ENCODE peak calls at places on chromosomes 2 and 18, in ten cellular contexts. One of them, this sample, is unnamed.

GRCh38 chr18:23591011-23591410 is 4.7 kb upstream of the NPC1 start:
- DNase-seq in effector memory CD4-positive, alpha-beta T cell: no peak
- DNase-seq in colonic mucosa: no peak
- DNase-seq in memory B cell: no peak
- DNase-seq in SW 1271: no peak
- DNase-seq in hepatocyte: no peak
- DNase-seq in GM04504: no peak
- DNase-seq in activated CD4-positive, alpha-beta T cell treated with anti-CD3 and anti-CD28 coated beads, Interleukin-2, amount 10 ng/mL, durations not matched to agents 7 days and 5 days: no peak
- DNase-seq in NCI-H2029 treated with DMSO at 0.1 percent for 48 hours: no peak
- DNase-seq in PC-3: no peak
- DNase-seq in this sample: no peak

GRCh38 chr2:3827673-3828575 is 124.5 kb downstream of the DCDC2C start:
- DNase-seq in colonic mucosa: no peak
- DNase-seq in hepatocyte: peak; percentile 42
- DNase-seq in GM04504: no peak
- DNase-seq in PC-3: peak; percentile 62
- DNase-seq in activated CD4-positive, alpha-beta T cell treated with anti-CD3 and anti-CD28 coated beads, Interleukin-2, amount 10 ng/mL, durations not matched to agents 7 days and 5 days: peak; percentile 13
- DNase-seq in SW 1271: no peak
- DNase-seq in effector memory CD4-positive, alpha-beta T cell: no peak
- DNase-seq in NCI-H2029 treated with DMSO at 0.1 percent for 48 hours: peak; percentile 7
- DNase-seq in memory B cell: no peak
- DNase-seq in this sample: peak; percentile 21

GRCh38 chr2:241011751-241012510 is 13.5 kb downstream of the SNED1 start:
- DNase-seq in colonic mucosa: no peak
- DNase-seq in memory B cell: no peak
- DNase-seq in GM04504: no peak
- DNase-seq in effector memory CD4-positive, alpha-beta T cell: no peak
- DNase-seq in NCI-H2029 treated with DMSO at 0.1 percent for 48 hours: no peak
- DNase-seq in activated CD4-positive, alpha-beta T cell treated with anti-CD3 and anti-CD28 coated beads, Interleukin-2, amount 10 ng/mL, durations not matched to agents 7 days and 5 days: peak; percentile 5
- DNase-seq in SW 1271: no peak
- DNase-seq in PC-3: no peak
- DNase-seq in hepatocyte: peak; percentile 2
- DNase-seq in this sample: no peak

GRCh38 chr18:57516068-57516467 is 70.4 kb downstream of the FECH start:
- DNase-seq in SW 1271: no peak
- DNase-seq in GM04504: no peak
- DNase-seq in NCI-H2029 treated with DMSO at 0.1 percent for 48 hours: no peak
- DNase-seq in effector memory CD4-positive, alpha-beta T cell: no peak
- DNase-seq in hepatocyte: no peak
- DNase-seq in PC-3: no peak
- DNase-seq in activated CD4-positive, alpha-beta T cell treated with anti-CD3 and anti-CD28 coated beads, Interleukin-2, amount 10 ng/mL, durations not matched to agents 7 days and 5 days: no peak
- DNase-seq in colonic mucosa: no peak
- DNase-seq in memory B cell: no peak
- DNase-seq in this sample: no peak

GRCh38 chr2:160168878-160169277 is 31.2 kb downstream of the ITGB6 start:
- DNase-seq in memory B cell: no peak
- DNase-seq in hepatocyte: peak; percentile 51
- DNase-seq in colonic mucosa: no peak
- DNase-seq in PC-3: no peak
- DNase-seq in GM04504: no peak
- DNase-seq in NCI-H2029 treated with DMSO at 0.1 percent for 48 hours: no peak
- DNase-seq in activated CD4-positive, alpha-beta T cell treated with anti-CD3 and anti-CD28 coated beads, Interleukin-2, amount 10 ng/mL, durations not matched to agents 7 days and 5 days: no peak
- DNase-seq in SW 1271: no peak
- DNase-seq in effector memory CD4-positive, alpha-beta T cell: no peak
- DNase-seq in this sample: no peak

GRCh38 chr2:3466966-3467365 is 52.4 kb downstream of the ADI1 start:
- DNase-seq in activated CD4-positive, alpha-beta T cell treated with anti-CD3 and anti-CD28 coated beads, Interleukin-2, amount 10 ng/mL, durations not matched to agents 7 days and 5 days: no peak
- DNase-seq in PC-3: no peak
- DNase-seq in hepatocyte: no peak
- DNase-seq in colonic mucosa: no peak
- DNase-seq in effector memory CD4-positive, alpha-beta T cell: no peak
- DNase-seq in memory B cell: no peak
- DNase-seq in SW 1271: no peak
- DNase-seq in NCI-H2029 treated with DMSO at 0.1 percent for 48 hours: no peak
- DNase-seq in GM04504: no peak
- DNase-seq in this sample: no peak

GRCh38 chr2:56184500-56184996 is 758 bp downstream of the CCDC85A start:
- DNase-seq in effector memory CD4-positive, alpha-beta T cell: no peak
- DNase-seq in PC-3: peak; percentile 41
- DNase-seq in memory B cell: no peak
- DNase-seq in colonic mucosa: peak; percentile 27
- DNase-seq in GM04504: no peak
- DNase-seq in NCI-H2029 treated with DMSO at 0.1 percent for 48 hours: no peak
- DNase-seq in SW 1271: no peak
- DNase-seq in activated CD4-positive, alpha-beta T cell treated with anti-CD3 and anti-CD28 coated beads, Interleukin-2, amount 10 ng/mL, durations not matched to agents 7 days and 5 days: no peak
- DNase-seq in hepatocyte: peak; percentile 44
- DNase-seq in this sample: no peak

GRCh38 chr2:241002275-241003046 is 4.0 kb downstream of the SNED1 start:
- DNase-seq in activated CD4-positive, alpha-beta T cell treated with anti-CD3 and anti-CD28 coated beads, Interleukin-2, amount 10 ng/mL, durations not matched to agents 7 days and 5 days: no peak
- DNase-seq in NCI-H2029 treated with DMSO at 0.1 percent for 48 hours: no peak
- DNase-seq in memory B cell: no peak
- DNase-seq in PC-3: no peak
- DNase-seq in hepatocyte: no peak
- DNase-seq in colonic mucosa: peak; percentile 16
- DNase-seq in effector memory CD4-positive, alpha-beta T cell: no peak
- DNase-seq in SW 1271: no peak
- DNase-seq in GM04504: no peak
- DNase-seq in this sample: no peak

GRCh38 chr2:72036173-72036545 is 111.5 kb downstream of the CYP26B1 start:
- DNase-seq in SW 1271: no peak
- DNase-seq in hepatocyte: no peak
- DNase-seq in activated CD4-positive, alpha-beta T cell treated with anti-CD3 and anti-CD28 coated beads, Interleukin-2, amount 10 ng/mL, durations not matched to agents 7 days and 5 days: no peak
- DNase-seq in NCI-H2029 treated with DMSO at 0.1 percent for 48 hours: no peak
- DNase-seq in colonic mucosa: no peak
- DNase-seq in memory B cell: no peak
- DNase-seq in PC-3: no peak
- DNase-seq in GM04504: no peak
- DNase-seq in effector memory CD4-positive, alpha-beta T cell: no peak
- DNase-seq in this sample: no peak

GRCh38 chr2:23689891-23690290 is 237.0 kb downstream of the ATAD2B start:
- DNase-seq in activated CD4-positive, alpha-beta T cell treated with anti-CD3 and anti-CD28 coated beads, Interleukin-2, amount 10 ng/mL, durations not matched to agents 7 days and 5 days: no peak
- DNase-seq in effector memory CD4-positive, alpha-beta T cell: no peak
- DNase-seq in SW 1271: no peak
- DNase-seq in hepatocyte: no peak
- DNase-seq in NCI-H2029 treated with DMSO at 0.1 percent for 48 hours: no peak
- DNase-seq in GM04504: no peak
- DNase-seq in memory B cell: no peak
- DNase-seq in colonic mucosa: no peak
- DNase-seq in PC-3: no peak
- DNase-seq in this sample: no peak

GRCh38 chr2:239312741-239313246 is 88.0 kb downstream of the HDAC4 start:
- DNase-seq in SW 1271: no peak
- DNase-seq in GM04504: no peak
- DNase-seq in memory B cell: no peak
- DNase-seq in colonic mucosa: peak; percentile 18
- DNase-seq in activated CD4-positive, alpha-beta T cell treated with anti-CD3 and anti-CD28 coated beads, Interleukin-2, amount 10 ng/mL, durations not matched to agents 7 days and 5 days: no peak
- DNase-seq in NCI-H2029 treated with DMSO at 0.1 percent for 48 hours: no peak
- DNase-seq in hepatocyte: no peak
- DNase-seq in PC-3: no peak
- DNase-seq in effector memory CD4-positive, alpha-beta T cell: no peak
- DNase-seq in this sample: no peak

GRCh38 chr2:239321596-239322413 is 79.0 kb downstream of the HDAC4 start:
- DNase-seq in activated CD4-positive, alpha-beta T cell treated with anti-CD3 and anti-CD28 coated beads, Interleukin-2, amount 10 ng/mL, durations not matched to agents 7 days and 5 days: peak; percentile 68
- DNase-seq in effector memory CD4-positive, alpha-beta T cell: no peak
- DNase-seq in SW 1271: no peak
- DNase-seq in memory B cell: no peak
- DNase-seq in colonic mucosa: no peak
- DNase-seq in NCI-H2029 treated with DMSO at 0.1 percent for 48 hours: no peak
- DNase-seq in GM04504: no peak
- DNase-seq in PC-3: no peak
- DNase-seq in hepatocyte: no peak
- DNase-seq in this sample: no peak

GRCh38 chr2:62578837-62579640 is 73.0 kb upstream of the TMEM17 start:
- DNase-seq in SW 1271: no peak
- DNase-seq in PC-3: peak; percentile 95
- DNase-seq in activated CD4-positive, alpha-beta T cell treated with anti-CD3 and anti-CD28 coated beads, Interleukin-2, amount 10 ng/mL, durations not matched to agents 7 days and 5 days: no peak
- DNase-seq in hepatocyte: no peak
- DNase-seq in NCI-H2029 treated with DMSO at 0.1 percent for 48 hours: no peak
- DNase-seq in memory B cell: no peak
- DNase-seq in colonic mucosa: peak; percentile 28
- DNase-seq in effector memory CD4-positive, alpha-beta T cell: no peak
- DNase-seq in GM04504: peak; percentile 72
- DNase-seq in this sample: peak; percentile 72

GRCh38 chr2:83587309-83587708 is 871.8 kb downstream of the SUCLG1 start:
- DNase-seq in memory B cell: no peak
- DNase-seq in PC-3: peak; percentile 37
- DNase-seq in activated CD4-positive, alpha-beta T cell treated with anti-CD3 and anti-CD28 coated beads, Interleukin-2, amount 10 ng/mL, durations not matched to agents 7 days and 5 days: no peak
- DNase-seq in hepatocyte: no peak
- DNase-seq in GM04504: no peak
- DNase-seq in effector memory CD4-positive, alpha-beta T cell: no peak
- DNase-seq in NCI-H2029 treated with DMSO at 0.1 percent for 48 hours: no peak
- DNase-seq in SW 1271: no peak
- DNase-seq in colonic mucosa: no peak
- DNase-seq in this sample: no peak

GRCh38 chr2:23221901-23222300 is 163.1 kb upstream of the KLHL29 start:
- DNase-seq in colonic mucosa: no peak
- DNase-seq in NCI-H2029 treated with DMSO at 0.1 percent for 48 hours: no peak
- DNase-seq in activated CD4-positive, alpha-beta T cell treated with anti-CD3 and anti-CD28 coated beads, Interleukin-2, amount 10 ng/mL, durations not matched to agents 7 days and 5 days: no peak
- DNase-seq in GM04504: no peak
- DNase-seq in memory B cell: no peak
- DNase-seq in SW 1271: no peak
- DNase-seq in PC-3: no peak
- DNase-seq in hepatocyte: no peak
- DNase-seq in effector memory CD4-positive, alpha-beta T cell: no peak
- DNase-seq in this sample: no peak

GRCh38 chr2:217804338-217804737 is 198.5 kb downstream of the TNS1 start:
- DNase-seq in hepatocyte: no peak
- DNase-seq in NCI-H2029 treated with DMSO at 0.1 percent for 48 hours: no peak
- DNase-seq in GM04504: no peak
- DNase-seq in memory B cell: no peak
- DNase-seq in SW 1271: no peak
- DNase-seq in effector memory CD4-positive, alpha-beta T cell: no peak
- DNase-seq in PC-3: no peak
- DNase-seq in colonic mucosa: no peak
- DNase-seq in activated CD4-positive, alpha-beta T cell treated with anti-CD3 and anti-CD28 coated beads, Interleukin-2, amount 10 ng/mL, durations not matched to agents 7 days and 5 days: no peak
- DNase-seq in this sample: no peak

GRCh38 chr18:456361-456821 is 44.1 kb downstream of the COLEC12 start:
- DNase-seq in memory B cell: no peak
- DNase-seq in NCI-H2029 treated with DMSO at 0.1 percent for 48 hours: no peak
- DNase-seq in SW 1271: no peak
- DNase-seq in GM04504: no peak
- DNase-seq in colonic mucosa: no peak
- DNase-seq in hepatocyte: peak; percentile 28
- DNase-seq in PC-3: no peak
- DNase-seq in effector memory CD4-positive, alpha-beta T cell: no peak
- DNase-seq in activated CD4-positive, alpha-beta T cell treated with anti-CD3 and anti-CD28 coated beads, Interleukin-2, amount 10 ng/mL, durations not matched to agents 7 days and 5 days: no peak
- DNase-seq in this sample: no peak

GRCh38 chr2:67656875-67657274 is 259.7 kb downstream of the ETAA1 start:
- DNase-seq in memory B cell: no peak
- DNase-seq in SW 1271: no peak
- DNase-seq in effector memory CD4-positive, alpha-beta T cell: no peak
- DNase-seq in hepatocyte: no peak
- DNase-seq in PC-3: no peak
- DNase-seq in GM04504: no peak
- DNase-seq in activated CD4-positive, alpha-beta T cell treated with anti-CD3 and anti-CD28 coated beads, Interleukin-2, amount 10 ng/mL, durations not matched to agents 7 days and 5 days: no peak
- DNase-seq in NCI-H2029 treated with DMSO at 0.1 percent for 48 hours: no peak
- DNase-seq in colonic mucosa: no peak
- DNase-seq in this sample: no peak

GRCh38 chr18:59022167-59022945 is 117.3 kb upstream of the SEC11C start:
- DNase-seq in activated CD4-positive, alpha-beta T cell treated with anti-CD3 and anti-CD28 coated beads, Interleukin-2, amount 10 ng/mL, durations not matched to agents 7 days and 5 days: no peak
- DNase-seq in PC-3: no peak
- DNase-seq in effector memory CD4-positive, alpha-beta T cell: no peak
- DNase-seq in SW 1271: no peak
- DNase-seq in hepatocyte: no peak
- DNase-seq in colonic mucosa: no peak
- DNase-seq in NCI-H2029 treated with DMSO at 0.1 percent for 48 hours: no peak
- DNase-seq in GM04504: no peak
- DNase-seq in memory B cell: no peak
- DNase-seq in this sample: no peak

GRCh38 chr2:24821433-24821891 is 28.2 kb downstream of the CENPO start:
- DNase-seq in hepatocyte: no peak
- DNase-seq in activated CD4-positive, alpha-beta T cell treated with anti-CD3 and anti-CD28 coated beads, Interleukin-2, amount 10 ng/mL, durations not matched to agents 7 days and 5 days: no peak
- DNase-seq in PC-3: no peak
- DNase-seq in effector memory CD4-positive, alpha-beta T cell: no peak
- DNase-seq in NCI-H2029 treated with DMSO at 0.1 percent for 48 hours: no peak
- DNase-seq in SW 1271: no peak
- DNase-seq in GM04504: no peak
- DNase-seq in memory B cell: no peak
- DNase-seq in colonic mucosa: no peak
- DNase-seq in this sample: no peak

GRCh38 chr2:233418761-233419625 is 64.7 kb downstream of the DGKD start:
- DNase-seq in effector memory CD4-positive, alpha-beta T cell: no peak
- DNase-seq in GM04504: no peak
- DNase-seq in memory B cell: peak; percentile 74
- DNase-seq in hepatocyte: no peak
- DNase-seq in activated CD4-positive, alpha-beta T cell treated with anti-CD3 and anti-CD28 coated beads, Interleukin-2, amount 10 ng/mL, durations not matched to agents 7 days and 5 days: peak; percentile 58
- DNase-seq in colonic mucosa: no peak
- DNase-seq in NCI-H2029 treated with DMSO at 0.1 percent for 48 hours: no peak
- DNase-seq in SW 1271: peak; percentile 71
- DNase-seq in PC-3: peak; percentile 81
- DNase-seq in this sample: peak; percentile 39

GRCh38 chr2:134411279-134411827 is 157.5 kb downstream of the MGAT5 start:
- DNase-seq in colonic mucosa: no peak
- DNase-seq in activated CD4-positive, alpha-beta T cell treated with anti-CD3 and anti-CD28 coated beads, Interleukin-2, amount 10 ng/mL, durations not matched to agents 7 days and 5 days: no peak
- DNase-seq in GM04504: no peak
- DNase-seq in SW 1271: no peak
- DNase-seq in memory B cell: no peak
- DNase-seq in effector memory CD4-positive, alpha-beta T cell: no peak
- DNase-seq in hepatocyte: no peak
- DNase-seq in NCI-H2029 treated with DMSO at 0.1 percent for 48 hours: no peak
- DNase-seq in PC-3: no peak
- DNase-seq in this sample: no peak

GRCh38 chr2:119290859-119291587 is 67.4 kb downstream of the STEAP3 start:
- DNase-seq in activated CD4-positive, alpha-beta T cell treated with anti-CD3 and anti-CD28 coated beads, Interleukin-2, amount 10 ng/mL, durations not matched to agents 7 days and 5 days: no peak
- DNase-seq in colonic mucosa: peak; percentile 69
- DNase-seq in NCI-H2029 treated with DMSO at 0.1 percent for 48 hours: peak; percentile 49
- DNase-seq in memory B cell: peak; percentile 63
- DNase-seq in PC-3: peak; percentile 87
- DNase-seq in effector memory CD4-positive, alpha-beta T cell: no peak
- DNase-seq in GM04504: peak; percentile 29
- DNase-seq in SW 1271: no peak
- DNase-seq in hepatocyte: peak; percentile 90
- DNase-seq in this sample: peak; percentile 84

GRCh38 chr18:52570975-52571374 is 231.0 kb downstream of the DCC start:
- DNase-seq in PC-3: peak; percentile 45
- DNase-seq in GM04504: no peak
- DNase-seq in memory B cell: no peak
- DNase-seq in hepatocyte: no peak
- DNase-seq in effector memory CD4-positive, alpha-beta T cell: no peak
- DNase-seq in activated CD4-positive, alpha-beta T cell treated with anti-CD3 and anti-CD28 coated beads, Interleukin-2, amount 10 ng/mL, durations not matched to agents 7 days and 5 days: no peak
- DNase-seq in SW 1271: no peak
- DNase-seq in colonic mucosa: no peak
- DNase-seq in NCI-H2029 treated with DMSO at 0.1 percent for 48 hours: no peak
- DNase-seq in this sample: no peak

GRCh38 chr2:101152195-101153076 is 1.3 kb upstream of the TBC1D8 start:
- DNase-seq in activated CD4-positive, alpha-beta T cell treated with anti-CD3 and anti-CD28 coated beads, Interleukin-2, amount 10 ng/mL, durations not matched to agents 7 days and 5 days: peak; percentile 16
- DNase-seq in effector memory CD4-positive, alpha-beta T cell: no peak
- DNase-seq in hepatocyte: peak; percentile 63
- DNase-seq in memory B cell: peak; percentile 16
- DNase-seq in NCI-H2029 treated with DMSO at 0.1 percent for 48 hours: peak; percentile 36
- DNase-seq in colonic mucosa: peak; percentile 57
- DNase-seq in GM04504: peak; percentile 38
- DNase-seq in SW 1271: no peak
- DNase-seq in PC-3: peak; percentile 60
- DNase-seq in this sample: peak; percentile 63

GRCh38 chr2:226117506-226118065 is 682.0 kb downstream of the IRS1 start:
- DNase-seq in memory B cell: no peak
- DNase-seq in activated CD4-positive, alpha-beta T cell treated with anti-CD3 and anti-CD28 coated beads, Interleukin-2, amount 10 ng/mL, durations not matched to agents 7 days and 5 days: no peak
- DNase-seq in effector memory CD4-positive, alpha-beta T cell: no peak
- DNase-seq in SW 1271: no peak
- DNase-seq in PC-3: peak; percentile 85
- DNase-seq in colonic mucosa: no peak
- DNase-seq in NCI-H2029 treated with DMSO at 0.1 percent for 48 hours: no peak
- DNase-seq in GM04504: no peak
- DNase-seq in hepatocyte: no peak
- DNase-seq in this sample: no peak

GRCh38 chr2:199329466-199329865 is 128.3 kb downstream of the SATB2 start:
- DNase-seq in effector memory CD4-positive, alpha-beta T cell: no peak
- DNase-seq in colonic mucosa: no peak
- DNase-seq in GM04504: no peak
- DNase-seq in memory B cell: no peak
- DNase-seq in NCI-H2029 treated with DMSO at 0.1 percent for 48 hours: no peak
- DNase-seq in activated CD4-positive, alpha-beta T cell treated with anti-CD3 and anti-CD28 coated beads, Interleukin-2, amount 10 ng/mL, durations not matched to agents 7 days and 5 days: no peak
- DNase-seq in PC-3: no peak
- DNase-seq in hepatocyte: no peak
- DNase-seq in SW 1271: no peak
- DNase-seq in this sample: no peak

GRCh38 chr2:190121971-190122370 is 59.4 kb upstream of the MSTN start:
- DNase-seq in colonic mucosa: no peak
- DNase-seq in memory B cell: no peak
- DNase-seq in NCI-H2029 treated with DMSO at 0.1 percent for 48 hours: no peak
- DNase-seq in GM04504: no peak
- DNase-seq in SW 1271: no peak
- DNase-seq in hepatocyte: no peak
- DNase-seq in effector memory CD4-positive, alpha-beta T cell: no peak
- DNase-seq in PC-3: peak; percentile 45
- DNase-seq in activated CD4-positive, alpha-beta T cell treated with anti-CD3 and anti-CD28 coated beads, Interleukin-2, amount 10 ng/mL, durations not matched to agents 7 days and 5 days: no peak
- DNase-seq in this sample: peak; percentile 11